ENCODE peak calls at places on chromosomes 7 and 10, in seven cellular contexts. Q is SK-N-SH, K is astrocyte, E is sigmoid colon, Y is adrenal gland, O is fibroblast of lung, V is ovary. L is an unnamed sample.

GRCh38 chr10:119442758-119443060 is 99.8 kb downstream of the RGS10 start:
- DNase-seq in V (no peak), O (no peak), K (no peak), Y (no peak), Q (no peak), E (no peak), L (no peak)

GRCh38 chr10:60652628-60653027 is 125.7 kb upstream of the CDK1 start:
- DNase-seq in K (no peak), E (no peak), V (no peak), Q (no peak), Y (no peak), O (no peak), L (no peak)

GRCh38 chr10:43212043-43212721 is 54.7 kb downstream of the RASGEF1A start:
- DNase-seq in E (peak; percentile 44), V (no peak), Y (no peak), K (no peak), Q (no peak), O (no peak), L (no peak)

GRCh38 chr10:78912361-78913218 is 156.2 kb upstream of the ZMIZ1 start:
- DNase-seq in E (peak; percentile 54), O (no peak), K (no peak), V (peak; percentile 7), Y (no peak), Q (no peak), L (no peak)

GRCh38 chr10:107409517-107409916 is 245.0 kb upstream of the SORCS1 start:
- DNase-seq in Y (no peak), O (peak; percentile 23), E (no peak), V (no peak), K (peak; percentile 1), Q (no peak), L (no peak)

GRCh38 chr7:38775503-38775902 is 133.5 kb downstream of the VPS41 start:
- DNase-seq in V (no peak), E (no peak), Q (no peak), K (no peak), O (no peak), Y (no peak), L (no peak)

GRCh38 chr10:84008878-84009277 is 130.4 kb upstream of the GHITM start:
- DNase-seq in Q (peak; percentile 42), O (no peak), K (no peak), Y (peak; percentile 10), E (no peak), V (no peak), L (no peak)

GRCh38 chr7:34070486-34071323 is 165.4 kb downstream of the BMPER start:
- DNase-seq in K (peak; percentile 68), V (no peak), O (peak; percentile 84), Y (no peak), Q (no peak), E (no peak), L (no peak)

GRCh38 chr10:17123062-17123661 is 6.4 kb downstream of the CUBN start:
- DNase-seq in O (peak; percentile 33), K (peak; percentile 91), E (no peak), Q (no peak), V (no peak), Y (no peak), L (no peak)

GRCh38 chr10:36475746-36476145 is 649.7 kb upstream of the ANKRD30A start:
- DNase-seq in V (no peak), O (no peak), K (no peak), Q (no peak), E (no peak), Y (no peak), L (no peak)

GRCh38 chr7:77453531-77453930 is 37.4 kb upstream of the GSAP start:
- DNase-seq in Y (no peak), V (no peak), K (no peak), Q (no peak), O (peak; percentile 77), E (no peak), L (no peak)

GRCh38 chr10:86707505-86707904 is 39.2 kb downstream of the LDB3 start:
- DNase-seq in O (no peak), Q (no peak), Y (no peak), V (no peak), K (no peak), E (peak; percentile 65), L (no peak)

GRCh38 chr10:124677291-124677690 is 66.9 kb downstream of the FAM53B start:
- DNase-seq in O (no peak), V (no peak), Y (no peak), E (no peak), Q (peak; percentile 65), K (no peak), L (no peak)

GRCh38 chr10:124674768-124675222 is 69.4 kb downstream of the FAM53B start:
- DNase-seq in K (no peak), Y (peak; percentile 86), E (no peak), V (no peak), O (no peak), Q (no peak), L (no peak)

GRCh38 chr10:124675824-124676223 is 68.4 kb downstream of the FAM53B start:
- DNase-seq in Q (no peak), V (no peak), E (no peak), O (no peak), Y (no peak), K (no peak), L (no peak)

GRCh38 chr10:124676416-124677062 is 67.6 kb downstream of the FAM53B start:
- DNase-seq in O (no peak), Y (no peak), K (no peak), V (no peak), E (no peak), Q (no peak), L (no peak)

GRCh38 chr10:124675261-124675660 is 68.9 kb downstream of the FAM53B start:
- DNase-seq in E (no peak), V (no peak), K (no peak), O (no peak), Y (no peak), Q (no peak), L (no peak)
- H3K4me1 ChIP-seq in E (no peaks in the 10 kb centered on the region), V (peaks cover 45% of the 10 kb centered on the region), K (no peaks in the 10 kb centered on the region), O (no peaks in the 10 kb centered on the region), Y (peaks cover 96% of the 10 kb centered on the region), Q (no peaks in the 10 kb centered on the region), L (peaks cover 4% of the 10 kb centered on the region)

GRCh38 chr7:20351901-20352300 is 21.2 kb downstream of the ITGB8 start:
- DNase-seq in E (no peak), V (no peak), Q (no peak), K (peak; percentile 73), Y (no peak), O (peak; percentile 66), L (no peak)
- H3K4me1 ChIP-seq in E (no peaks in the 10 kb centered on the region), V (peaks cover 6% of the 10 kb centered on the region), Q (peaks cover 22% of the 10 kb centered on the region), K (peaks cover 26% of the 10 kb centered on the region), Y (peaks cover 3% of the 10 kb centered on the region), O (no peaks in the 10 kb centered on the region), L (peaks cover 41% of the 10 kb centered on the region)

GRCh38 chr10:62561151-62561550 is 187.0 kb downstream of the ZNF365 start:
- DNase-seq in E (no peak), Q (no peak), K (no peak), Y (no peak), V (no peak), O (no peak), L (no peak)

GRCh38 chr10:62562795-62563194 is 188.6 kb downstream of the ZNF365 start:
- DNase-seq in K (no peak), O (no peak), E (no peak), Q (no peak), V (no peak), Y (no peak), L (no peak)

GRCh38 chr10:62562101-62562500 is 187.9 kb downstream of the ZNF365 start:
- DNase-seq in Q (no peak), Y (no peak), O (no peak), K (no peak), V (no peak), E (no peak), L (no peak)

GRCh38 chr10:62560207-62560819 is 186.1 kb downstream of the ZNF365 start:
- DNase-seq in V (no peak), Y (peak; percentile 16), E (peak; percentile 85), Q (no peak), O (peak; percentile 87), K (peak; percentile 76), L (no peak)

GRCh38 chr10:62559481-62560206 is 185.5 kb downstream of the ZNF365 start:
- DNase-seq in E (no peak), O (no peak), Y (no peak), Q (no peak), V (no peak), K (peak; percentile 58), L (no peak)
- H3K4me1 ChIP-seq in E (no peaks in the 10 kb centered on the region), O (peaks cover 2% of the 10 kb centered on the region), Y (peaks cover 5% of the 10 kb centered on the region), Q (peaks cover 22% of the 10 kb centered on the region), V (peaks cover 5% of the 10 kb centered on the region), K (peaks cover 12% of the 10 kb centered on the region), L (peaks cover 15% of the 10 kb centered on the region)

DNA sequence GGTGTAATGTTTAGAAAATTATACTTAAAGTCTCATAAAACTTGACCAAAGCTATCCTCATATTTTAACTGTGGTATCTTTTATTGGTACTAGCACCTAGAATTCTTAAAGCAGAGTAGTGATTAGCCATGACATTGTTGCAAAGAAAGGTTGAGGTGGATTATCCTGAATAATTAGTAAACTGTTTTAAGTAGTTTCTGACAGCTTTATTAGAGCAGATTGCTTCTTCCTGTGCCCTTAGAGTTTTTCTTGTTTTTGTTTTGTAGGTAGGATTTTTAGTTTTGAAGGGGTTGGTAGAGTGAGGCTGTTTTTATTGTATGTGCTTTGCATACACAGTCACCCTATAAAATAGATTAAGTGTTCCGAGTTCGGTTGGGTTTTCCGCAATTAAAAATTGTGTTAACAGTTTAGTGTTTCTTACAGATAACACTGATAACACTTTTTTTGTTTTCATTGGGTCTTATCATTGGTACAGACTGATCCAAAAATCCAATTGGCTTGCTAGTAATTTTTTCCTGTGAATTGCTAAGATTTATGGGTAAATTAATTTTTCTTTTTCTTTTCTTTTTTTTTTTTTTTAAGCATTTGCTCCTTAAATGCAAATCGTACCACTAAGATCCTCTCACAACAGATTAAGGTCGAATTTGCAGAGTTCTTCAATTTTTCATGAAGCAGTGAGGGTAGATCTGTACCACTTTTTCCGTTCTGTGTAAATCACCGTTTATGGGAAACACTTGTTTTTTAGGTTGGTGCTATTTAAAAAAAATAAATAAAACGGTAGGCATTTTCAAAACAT is 2.1 kb upstream of the PBLD start:
- DNase-seq in E (no peak), O (no peak), V (no peak), K (no peak), Y (no peak), Q (no peak), L (no peak)
- H3K4me1 ChIP-seq in E (no peaks in the 10 kb centered on the region), O (peaks cover 17% of the 10 kb centered on the region), V (peaks cover 13% of the 10 kb centered on the region), K (peaks cover 25% of the 10 kb centered on the region), Y (peaks cover 55% of the 10 kb centered on the region), Q (peaks cover 17% of the 10 kb centered on the region), L (peaks cover 23% of the 10 kb centered on the region)

GRCh38 chr7:139655305-139655704 is 122.5 kb downstream of the HIPK2 start:
- DNase-seq in Q (no peak), E (no peak), V (no peak), K (no peak), O (no peak), Y (no peak), L (no peak)
- H3K4me1 ChIP-seq in Q (no peaks in the 10 kb centered on the region), E (no peaks in the 10 kb centered on the region), V (peaks cover 5% of the 10 kb centered on the region), K (peaks cover 12% of the 10 kb centered on the region), O (no peaks in the 10 kb centered on the region), Y (peaks cover 37% of the 10 kb centered on the region), L (peaks cover 62% of the 10 kb centered on the region)

L was measured in SJSA1.